ENCODE peak calls at places on chromosomes 5 and 9, in six cellular contexts. One of them, this sample, is unnamed.

GRCh38 chr9:107491081-107492053 is 1.8 kb upstream of the KLF4 start:
- DNase-seq in neural crest cell: no peak
- DNase-seq in Calu3: peak
- DNase-seq in GM06990: peak
- DNase-seq in HCT116: no peak
- DNase-seq in astrocyte of the spinal cord: no peak
- DNase-seq in this sample: no peak

GRCh38 chr5:90557871-90558270 is 726 bp upstream of the ADGRV1 start:
- DNase-seq in HCT116: no peak
- DNase-seq in Calu3: no peak
- DNase-seq in astrocyte of the spinal cord: no peak
- DNase-seq in neural crest cell: no peak
- DNase-seq in GM06990: no peak
- DNase-seq in this sample: no peak

GRCh38 chr5:133362438-133362837 is 249.9 kb downstream of the FSTL4 start:
- DNase-seq in HCT116: no peak
- DNase-seq in astrocyte of the spinal cord: no peak
- DNase-seq in neural crest cell: no peak
- DNase-seq in GM06990: no peak
- DNase-seq in Calu3: no peak
- DNase-seq in this sample: no peak

GRCh38 chr5:111627862-111628261 is 115.5 kb upstream of the STARD4 start:
- DNase-seq in astrocyte of the spinal cord: no peak
- DNase-seq in neural crest cell: no peak
- DNase-seq in Calu3: no peak
- DNase-seq in HCT116: no peak
- DNase-seq in GM06990: no peak
- DNase-seq in this sample: no peak

GRCh38 chr5:72510610-72511121 is 3.5 kb upstream of the ZNF366 start:
- DNase-seq in neural crest cell: no peak
- DNase-seq in Calu3: no peak
- DNase-seq in astrocyte of the spinal cord: peak
- DNase-seq in GM06990: peak
- DNase-seq in HCT116: no peak
- DNase-seq in this sample: no peak

GRCh38 chr5:58261605-58262004 is 198.3 kb downstream of the PLK2 start:
- DNase-seq in astrocyte of the spinal cord: no peak
- DNase-seq in GM06990: no peak
- DNase-seq in Calu3: no peak
- DNase-seq in HCT116: no peak
- DNase-seq in neural crest cell: no peak
- DNase-seq in this sample: no peak

GRCh38 chr9:19231126-19232035 is 888 bp downstream of the DENND4C start:
- DNase-seq in Calu3: peak
- DNase-seq in HCT116: no peak
- DNase-seq in astrocyte of the spinal cord: peak
- DNase-seq in neural crest cell: no peak
- DNase-seq in GM06990: no peak
- DNase-seq in this sample: peak

GRCh38 chr5:158770506-158770905 is 329.2 kb downstream of the EBF1 start:
- DNase-seq in astrocyte of the spinal cord: no peak
- DNase-seq in Calu3: peak
- DNase-seq in HCT116: peak
- DNase-seq in GM06990: no peak
- DNase-seq in neural crest cell: no peak
- DNase-seq in this sample: no peak

GRCh38 chr9:136059851-136060670 is 35.0 kb downstream of the NACC2 start:
- DNase-seq in astrocyte of the spinal cord: peak
- DNase-seq in GM06990: peak
- DNase-seq in Calu3: no peak
- DNase-seq in neural crest cell: no peak
- DNase-seq in HCT116: no peak
- DNase-seq in this sample: no peak

GRCh38 chr9:130199605-130200004 is 27.4 kb downstream of the NCS1 start:
- DNase-seq in GM06990: no peak
- DNase-seq in neural crest cell: no peak
- DNase-seq in HCT116: no peak
- DNase-seq in astrocyte of the spinal cord: peak
- DNase-seq in Calu3: no peak
- DNase-seq in this sample: no peak

GRCh38 chr5:56012281-56012963 is 17.7 kb upstream of the IL6ST start:
- DNase-seq in HCT116: no peak
- DNase-seq in GM06990: no peak
- DNase-seq in neural crest cell: no peak
- DNase-seq in astrocyte of the spinal cord: peak
- DNase-seq in Calu3: no peak
- DNase-seq in this sample: no peak

GRCh38 chr9:70030156-70030555 is 13.5 kb upstream of the MAMDC2 start:
- DNase-seq in neural crest cell: no peak
- DNase-seq in astrocyte of the spinal cord: no peak
- DNase-seq in GM06990: no peak
- DNase-seq in Calu3: no peak
- DNase-seq in HCT116: no peak
- DNase-seq in this sample: no peak

GRCh38 chr5:169197343-169197742 is 103.6 kb downstream of the SLIT3 start:
- DNase-seq in GM06990: no peak
- DNase-seq in neural crest cell: no peak
- DNase-seq in HCT116: no peak
- DNase-seq in astrocyte of the spinal cord: no peak
- DNase-seq in Calu3: peak
- DNase-seq in this sample: no peak

GRCh38 chr9:8782237-8782636 is 982.7 kb upstream of the DMAC1 start:
- DNase-seq in astrocyte of the spinal cord: no peak
- DNase-seq in GM06990: no peak
- DNase-seq in Calu3: no peak
- DNase-seq in HCT116: no peak
- DNase-seq in neural crest cell: no peak
- DNase-seq in this sample: no peak

GRCh38 chr5:103059525-103059924 is 60.4 kb downstream of the GIN1 start:
- DNase-seq in Calu3: no peak
- DNase-seq in HCT116: no peak
- DNase-seq in neural crest cell: no peak
- DNase-seq in GM06990: no peak
- DNase-seq in astrocyte of the spinal cord: no peak
- DNase-seq in this sample: no peak

GRCh38 chr9:124652203-124652992 is 118.7 kb downstream of the NR6A1 start:
- DNase-seq in astrocyte of the spinal cord: peak
- DNase-seq in GM06990: no peak
- DNase-seq in neural crest cell: no peak
- DNase-seq in HCT116: no peak
- DNase-seq in Calu3: no peak
- DNase-seq in this sample: no peak

GRCh38 chr5:68137451-68138190 is 77.9 kb upstream of the PIK3R1 start:
- DNase-seq in astrocyte of the spinal cord: peak
- DNase-seq in GM06990: no peak
- DNase-seq in Calu3: no peak
- DNase-seq in neural crest cell: no peak
- DNase-seq in HCT116: no peak
- DNase-seq in this sample: no peak

GRCh38 chr9:78973906-78974305 is 597.9 kb upstream of the TLE4 start:
- DNase-seq in astrocyte of the spinal cord: peak
- DNase-seq in Calu3: no peak
- DNase-seq in HCT116: no peak
- DNase-seq in GM06990: no peak
- DNase-seq in neural crest cell: no peak
- DNase-seq in this sample: no peak

GRCh38 chr5:149126898-149127297 is 14.4 kb upstream of the ABLIM3 start:
- DNase-seq in neural crest cell: no peak
- DNase-seq in GM06990: no peak
- DNase-seq in HCT116: no peak
- DNase-seq in astrocyte of the spinal cord: no peak
- DNase-seq in Calu3: no peak
- DNase-seq in this sample: no peak

GRCh38 chr5:76715734-76716455 is at the start of gene F2R:
- DNase-seq in Calu3: peak
- DNase-seq in HCT116: no peak
- DNase-seq in neural crest cell: peak
- DNase-seq in GM06990: peak
- DNase-seq in astrocyte of the spinal cord: peak
- DNase-seq in this sample: peak

GRCh38 chr5:14406554-14406849 is 175.1 kb upstream of the OTULINL start:
- DNase-seq in astrocyte of the spinal cord: peak
- DNase-seq in HCT116: no peak
- DNase-seq in neural crest cell: no peak
- DNase-seq in Calu3: no peak
- DNase-seq in GM06990: no peak
- DNase-seq in this sample: no peak

GRCh38 chr9:96048116-96048953 is 172.8 kb downstream of the ERCC6L2 start:
- DNase-seq in GM06990: no peak
- DNase-seq in HCT116: no peak
- DNase-seq in neural crest cell: peak
- DNase-seq in astrocyte of the spinal cord: no peak
- DNase-seq in Calu3: no peak
- DNase-seq in this sample: no peak

GRCh38 chr9:131530546-131530929 is 525 bp downstream of the UCK1 start:
- DNase-seq in Calu3: peak
- DNase-seq in astrocyte of the spinal cord: no peak
- DNase-seq in HCT116: no peak
- DNase-seq in GM06990: no peak
- DNase-seq in neural crest cell: peak
- DNase-seq in this sample: peak

GRCh38 chr9:131529597-131530545 is 1.2 kb downstream of the UCK1 start:
- DNase-seq in GM06990: no peak
- DNase-seq in neural crest cell: no peak
- DNase-seq in Calu3: no peak
- DNase-seq in astrocyte of the spinal cord: no peak
- DNase-seq in HCT116: no peak
- DNase-seq in this sample: no peak

GRCh38 chr9:131528186-131528585 is 2.9 kb downstream of the UCK1 start:
- DNase-seq in GM06990: no peak
- DNase-seq in astrocyte of the spinal cord: no peak
- DNase-seq in Calu3: no peak
- DNase-seq in neural crest cell: no peak
- DNase-seq in HCT116: no peak
- DNase-seq in this sample: no peak

GRCh38 chr9:131528886-131529505 is 2.1 kb downstream of the UCK1 start:
- DNase-seq in Calu3: no peak
- DNase-seq in astrocyte of the spinal cord: no peak
- DNase-seq in GM06990: no peak
- DNase-seq in HCT116: no peak
- DNase-seq in neural crest cell: no peak
- DNase-seq in this sample: no peak

DNA sequence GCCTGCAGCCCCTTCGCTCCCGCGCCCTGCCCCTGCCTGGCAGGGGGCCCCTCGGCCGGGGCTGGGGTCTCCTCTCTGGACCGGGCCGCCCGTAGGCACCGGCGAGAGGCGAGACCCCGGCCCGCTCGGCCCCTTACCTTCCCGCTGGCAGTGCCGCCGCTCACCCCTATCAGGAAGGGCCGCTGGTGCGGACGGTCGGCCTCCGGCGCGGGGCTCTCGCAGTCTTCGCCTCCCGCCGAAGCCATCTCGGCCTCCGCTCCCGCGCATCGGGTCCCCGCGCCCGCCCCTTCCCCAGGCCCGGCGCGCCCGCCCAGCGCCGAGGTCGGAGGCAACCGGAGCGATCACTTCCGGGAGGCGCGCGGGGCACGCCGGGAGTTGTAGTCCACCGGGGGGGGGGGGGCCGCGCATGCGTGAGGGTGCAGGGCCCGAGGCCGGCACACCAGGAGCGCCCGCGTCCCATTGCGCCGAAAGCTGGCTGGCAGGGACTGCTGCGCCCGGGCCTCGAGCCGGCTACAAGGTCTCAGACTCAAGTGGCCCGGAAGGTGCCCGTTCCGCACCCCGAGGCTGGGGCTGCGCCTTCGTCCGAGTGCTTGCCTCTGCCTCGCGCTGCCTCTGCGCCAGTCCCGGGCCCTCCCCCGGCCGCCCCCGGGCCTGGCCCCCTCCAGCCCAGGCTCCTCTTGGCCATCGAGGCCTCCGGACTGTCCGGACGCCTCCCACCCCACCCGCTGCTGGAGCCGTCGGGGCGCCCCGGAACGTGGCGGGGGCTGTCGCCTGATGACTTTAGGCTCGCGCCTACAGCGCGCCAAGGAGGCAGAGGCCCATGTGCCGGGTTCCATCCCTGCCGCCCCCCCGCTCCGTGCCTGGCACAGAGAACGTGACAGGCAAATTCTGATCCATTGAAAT is at the start of gene UCK1:
- DNase-seq in astrocyte of the spinal cord: peak
- DNase-seq in neural crest cell: peak
- DNase-seq in GM06990: peak
- DNase-seq in HCT116: peak
- DNase-seq in Calu3: peak
- DNase-seq in this sample: peak
- TF ChIP-seq CTCF in astrocyte of the spinal cord: no peak
- TF ChIP-seq CTCF in neural crest cell: peak
- TF ChIP-seq CTCF in GM06990: no peak
- TF ChIP-seq CTCF in HCT116: no peak
- TF ChIP-seq CTCF in Calu3: no peak
- TF ChIP-seq CTCF in this sample: no peak

DNA sequence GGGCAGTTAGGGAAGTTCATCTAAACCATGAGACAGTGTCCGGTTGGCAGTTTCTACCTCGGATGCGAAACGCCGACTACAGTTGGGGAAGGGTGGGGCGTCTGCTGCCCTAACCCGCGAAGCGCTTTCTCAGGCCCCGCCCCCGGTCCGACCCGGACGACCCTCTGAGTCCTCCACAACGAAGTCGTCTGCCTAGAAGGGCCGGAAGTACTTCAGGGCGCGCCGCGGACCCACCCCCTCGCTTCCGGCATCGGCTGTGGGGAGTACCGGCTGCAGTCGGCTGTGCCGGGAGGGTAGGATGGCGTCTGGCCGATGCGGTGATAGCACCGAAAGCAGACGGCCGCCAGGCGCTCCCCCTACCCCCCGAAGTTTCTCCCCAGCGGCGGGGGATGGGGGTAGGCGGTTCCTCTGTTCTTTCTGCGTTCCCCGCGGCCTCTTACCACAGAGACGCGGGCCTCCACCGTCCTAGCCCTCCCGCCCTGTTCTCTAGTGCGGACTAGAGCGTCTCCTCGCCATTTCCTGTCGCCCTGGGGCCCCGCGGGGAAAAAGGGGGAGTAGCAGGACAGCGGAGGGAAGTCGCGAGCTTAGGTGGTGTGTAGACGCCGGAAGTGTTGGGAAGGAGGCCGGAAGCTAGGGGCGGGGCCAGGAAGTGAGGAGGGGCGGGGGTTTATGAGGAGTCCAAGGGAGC is at the start of gene TRIM41:
- DNase-seq in neural crest cell: peak
- DNase-seq in astrocyte of the spinal cord: peak
- DNase-seq in Calu3: peak
- DNase-seq in HCT116: peak
- DNase-seq in GM06990: peak
- DNase-seq in this sample: peak
- TF ChIP-seq CTCF in neural crest cell: peak
- TF ChIP-seq CTCF in astrocyte of the spinal cord: peak
- TF ChIP-seq CTCF in Calu3: no peak
- TF ChIP-seq CTCF in HCT116: no peak
- TF ChIP-seq CTCF in GM06990: no peak
- TF ChIP-seq CTCF in this sample: no peak

GRCh38 chr5:35436441-35437057 is 181.1 kb upstream of the SPEF2 start:
- DNase-seq in Calu3: no peak
- DNase-seq in neural crest cell: peak
- DNase-seq in HCT116: peak
- DNase-seq in astrocyte of the spinal cord: peak
- DNase-seq in GM06990: peak
- DNase-seq in this sample: peak
- TF ChIP-seq CTCF in Calu3: no peak
- TF ChIP-seq CTCF in neural crest cell: peak
- TF ChIP-seq CTCF in HCT116: no peak
- TF ChIP-seq CTCF in astrocyte of the spinal cord: peak
- TF ChIP-seq CTCF in GM06990: peak
- TF ChIP-seq CTCF in this sample: peak

GRCh38 chr9:83204047-83204446 is 141.1 kb upstream of the RASEF start:
- DNase-seq in astrocyte of the spinal cord: no peak
- DNase-seq in HCT116: no peak
- DNase-seq in GM06990: no peak
- DNase-seq in Calu3: no peak
- DNase-seq in neural crest cell: no peak
- DNase-seq in this sample: no peak
- TF ChIP-seq CTCF in astrocyte of the spinal cord: peak
- TF ChIP-seq CTCF in HCT116: no peak
- TF ChIP-seq CTCF in GM06990: no peak
- TF ChIP-seq CTCF in Calu3: no peak
- TF ChIP-seq CTCF in neural crest cell: no peak
- TF ChIP-seq CTCF in this sample: no peak